ENCODE peak calls at places on chromosome 21, in five cellular contexts. T is cardiac muscle cell, B is neural progenitor cell, A is heart left ventricle, D is Caco-2. H is an unnamed sample.

GRCh38 chr21:44392916-44393315 is 39.5 kb downstream of the TRPM2 start:
- DNase-seq in A (no peak), D (no peak), T (no peak), B (peak; percentile 51), H (no peak)

GRCh38 chr21:33451634-33452071 is 28.1 kb downstream of the TMEM50B start:
- DNase-seq in A (no peak), T (no peak), D (no peak), B (no peak), H (peak; percentile 19)

GRCh38 chr21:45546636-45547203 is 4.5 kb upstream of the SLC19A1 start:
- DNase-seq in D (no peak), T (no peak), A (no peak), B (no peak), H (no peak)

GRCh38 chr21:33123396-33124120 is 53.6 kb downstream of the OLIG1 start:
- DNase-seq in D (no peak), B (no peak), A (no peak), T (no peak), H (no peak)

GRCh38 chr21:45698493-45698947 is 55.0 kb downstream of the PCBP3 start:
- DNase-seq in A (peak; percentile 76), T (peak; percentile 97), B (no peak), D (no peak), H (peak; percentile 48)

GRCh38 chr21:15434185-15434905 is 295.4 kb upstream of the USP25 start:
- DNase-seq in B (no peak), A (no peak), D (no peak), T (no peak), H (no peak)

GRCh38 chr21:45990741-45991605 is 9.4 kb downstream of the COL6A1 start:
- DNase-seq in D (peak; percentile 23), T (no peak), B (no peak), A (peak; percentile 25), H (no peak)

GRCh38 chr21:45078877-45079281 is 4.5 kb downstream of the ADARB1 start:
- DNase-seq in A (no peak), D (no peak), B (no peak), T (peak; percentile 93), H (no peak)

GRCh38 chr21:43979654-43980053 is 32.5 kb upstream of the TRAPPC10 start:
- DNase-seq in A (no peak), D (no peak), T (no peak), B (no peak), H (no peak)

GRCh38 chr21:38743772-38744529 is 61.8 kb upstream of the ETS2 start:
- DNase-seq in T (no peak), B (no peak), D (no peak), A (no peak), H (no peak)

GRCh38 chr21:44709426-44710293 is 1.7 kb downstream of the TSPEAR start:
- DNase-seq in A (no peak), T (peak; percentile 8), B (peak; percentile 57), D (no peak), H (no peak)

GRCh38 chr21:21101911-21102310 is 103.7 kb downstream of the NCAM2 start:
- DNase-seq in T (peak; percentile 73), A (no peak), D (peak; percentile 39), B (peak; percentile 57), H (peak; percentile 43)

GRCh38 chr21:15422761-15423160 is 307.0 kb upstream of the USP25 start:
- DNase-seq in A (no peak), T (peak; percentile 90), B (no peak), D (no peak), H (no peak)

GRCh38 chr21:24436236-24436635 is 1171.0 kb downstream of the MRPL39 start:
- DNase-seq in D (no peak), T (no peak), B (no peak), A (no peak), H (no peak)

GRCh38 chr21:46165099-46165498 is 9.7 kb upstream of the FTCD start:
- DNase-seq in D (no peak), A (no peak), T (no peak), B (no peak), H (no peak)

GRCh38 chr21:33189845-33190244 is 39.9 kb upstream of the IFNAR2 start:
- DNase-seq in B (no peak), A (no peak), D (no peak), T (no peak), H (no peak)

GRCh38 chr21:46119565-46120271 is 21.8 kb downstream of the COL6A2 start:
- DNase-seq in T (no peak), A (peak; percentile 23), B (no peak), D (peak; percentile 19), H (no peak)

GRCh38 chr21:32021319-32022027 is 148.7 kb downstream of the HUNK start:
- DNase-seq in T (peak; percentile 2), B (no peak), D (no peak), A (peak; percentile 82), H (peak; percentile 34)

GRCh38 chr21:32914424-32915070 is 111.2 kb upstream of the OLIG2 start:
- DNase-seq in D (no peak), B (no peak), A (no peak), T (no peak), H (no peak)

GRCh38 chr21:15408089-15408488 is 321.7 kb upstream of the USP25 start:
- DNase-seq in D (no peak), B (no peak), A (no peak), T (no peak), H (no peak)

GRCh38 chr21:39014751-39015150 is 168.5 kb downstream of the PSMG1 start:
- DNase-seq in A (no peak), D (no peak), B (no peak), T (peak; percentile 96), H (peak; percentile 49)

GRCh38 chr21:44517175-44517899 is 22.7 kb downstream of the KRTAP10-1 start:
- DNase-seq in D (peak; percentile 95), A (peak; percentile 14), B (no peak), T (no peak), H (no peak)

GRCh38 chr21:45870851-45871615 is 110.5 kb upstream of the COL6A1 start:
- DNase-seq in D (peak; percentile 22), B (no peak), A (no peak), T (no peak), H (no peak)

GRCh38 chr21:41361053-41361785 is 608 bp upstream of the MX2 start:
- DNase-seq in D (no peak), A (no peak), B (no peak), T (peak; percentile 3), H (no peak)

GRCh38 chr21:45414396-45415187 is 9.6 kb downstream of the COL18A1 start:
- DNase-seq in D (no peak), A (peak; percentile 26), T (no peak), B (no peak), H (no peak)

GRCh38 chr21:14771587-14771986 is 225.5 kb upstream of the SAMSN1 start:
- DNase-seq in B (no peak), T (no peak), D (no peak), A (no peak), H (no peak)

GRCh38 chr21:44995257-44995941 is 55.6 kb downstream of the SLX9 start:
- DNase-seq in D (no peak), B (no peak), T (no peak), A (peak; percentile 22), H (no peak)

GRCh38 chr21:32946654-32947053 is 79.1 kb upstream of the OLIG2 start:
- DNase-seq in T (no peak), A (no peak), D (no peak), B (no peak), H (no peak)

DNA sequence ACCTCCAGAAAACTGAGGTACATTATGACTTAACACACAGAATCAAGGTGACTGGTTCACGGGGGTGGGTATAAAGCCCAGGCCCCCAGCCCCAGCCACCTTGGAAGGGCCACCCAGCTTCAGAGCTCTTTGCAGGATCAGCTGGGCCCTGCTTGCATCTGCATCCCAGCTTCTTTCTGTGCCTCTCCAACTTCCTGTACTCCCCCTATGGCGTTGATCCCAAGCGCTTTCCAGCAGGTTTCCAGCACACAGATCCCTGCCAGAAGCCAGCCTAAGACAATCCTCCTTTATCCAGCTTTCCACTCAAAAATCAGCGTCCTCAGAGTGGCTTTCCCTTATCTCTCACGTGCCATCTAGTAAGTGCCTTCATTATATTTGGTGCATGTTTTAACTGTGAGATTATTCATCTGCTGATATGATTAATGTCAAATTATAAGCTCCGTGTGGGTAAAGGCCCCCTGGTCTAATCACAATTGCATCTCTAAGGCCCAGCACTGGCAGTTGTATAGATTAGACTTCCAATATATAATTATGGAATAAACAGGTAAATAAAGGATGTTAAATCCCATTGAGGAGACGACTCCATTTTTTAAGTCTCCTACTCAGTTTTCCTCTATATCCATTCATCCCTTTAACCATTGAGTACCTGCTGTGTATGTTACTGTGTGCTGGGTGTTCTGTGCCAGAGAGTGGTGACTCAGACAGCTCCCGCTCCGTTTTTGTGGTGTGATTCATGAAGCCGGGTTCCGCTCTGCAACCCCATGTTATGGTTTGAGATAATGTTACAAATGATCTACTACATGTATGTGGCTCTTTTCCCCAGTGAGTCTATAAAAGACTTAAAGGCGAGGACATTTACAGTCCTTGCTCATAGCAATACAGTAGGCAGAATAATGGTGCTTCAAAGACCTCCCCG is 387.6 kb downstream of the PCP4 start:
- DNase-seq in D (no peak), A (no peak), B (no peak), T (no peak), H (peak; percentile 25)
- H3K4me1 ChIP-seq in D (no peaks in the 10 kb centered on the region), A (no peaks in the 10 kb centered on the region), B (no peaks in the 10 kb centered on the region), T (no peaks in the 10 kb centered on the region), H (no peaks in the 10 kb centered on the region)

GRCh38 chr21:28266061-28266460 is 726.6 kb downstream of the LTN1 start:
- DNase-seq in A (no peak), D (no peak), B (no peak), T (no peak), H (no peak)
- H3K4me1 ChIP-seq in A (no peaks in the 10 kb centered on the region), D (no peaks in the 10 kb centered on the region), B (no peaks in the 10 kb centered on the region), T (peaks cover 20% of the 10 kb centered on the region), H (peaks cover 10% of the 10 kb centered on the region)

GRCh38 chr21:29347274-29347681 is 48.6 kb downstream of the BACH1 start:
- DNase-seq in A (no peak), B (no peak), T (no peak), D (peak; percentile 39), H (peak; percentile 22)
- H3K4me1 ChIP-seq in A (peaks cover 29% of the 10 kb centered on the region), B (no peaks in the 10 kb centered on the region), T (peaks cover 22% of the 10 kb centered on the region), D (peaks cover 19% of the 10 kb centered on the region), H (peaks cover 12% of the 10 kb centered on the region)

GRCh38 chr21:37369307-37369854 is 2.8 kb downstream of the DYRK1A start:
- DNase-seq in D (no peak), B (no peak), A (no peak), T (no peak), H (no peak)
- H3K4me1 ChIP-seq in D (peaks cover 42% of the 10 kb centered on the region), B (peaks cover 40% of the 10 kb centered on the region), A (peaks cover 63% of the 10 kb centered on the region), T (peaks cover 24% of the 10 kb centered on the region), H (peaks cover 33% of the 10 kb centered on the region)

GRCh38 chr21:35048183-35048601 is 910 bp downstream of the RUNX1 start:
- DNase-seq in D (no peak), T (no peak), B (peak; percentile 41), A (peak; percentile 27), H (peak; percentile 19)

GRCh38 chr21:35046880-35047229 is 2.2 kb downstream of the RUNX1 start:
- DNase-seq in A (peak; percentile 33), T (no peak), D (no peak), B (no peak), H (no peak)

GRCh38 chr21:35045539-35046222 is 3.4 kb downstream of the RUNX1 start:
- DNase-seq in D (no peak), T (no peak), A (no peak), B (no peak), H (no peak)

GRCh38 chr21:35044770-35045538 is 4.1 kb downstream of the RUNX1 start:
- DNase-seq in D (no peak), T (no peak), A (no peak), B (no peak), H (no peak)

GRCh38 chr21:35046223-35046690 is 2.8 kb downstream of the RUNX1 start:
- DNase-seq in D (no peak), T (no peak), B (no peak), A (no peak), H (no peak)
- H3K4me1 ChIP-seq in D (peaks cover 14% of the 10 kb centered on the region), T (no peaks in the 10 kb centered on the region), B (peaks cover 23% of the 10 kb centered on the region), A (peaks cover 7% of the 10 kb centered on the region), H (peaks cover 24% of the 10 kb centered on the region)

H was measured in hepatocyte.